ENCODE peak calls at places on chromosomes 3 and 15, in ten cellular contexts. M is NCI-H748 treated with DMSO at 0.1 percent for 48 hours; O is erythroblast; Q is lower lobe of right lung; R is SW 1271; J is NCI-H1092; S is NK-92 treated with Interleukin-12 subunit alpha and Interleukin-12 subunit beta, amount 100 ng/mL, for 24 hours; Z is activated CD4-positive, alpha-beta T cell treated with anti-CD3 and anti-CD28 coated beads for 48 hours; E is hepatic stellate cell; V is osteocyte. H is an unnamed sample.

GRCh38 chr3:72458365-72458764 is 389.9 kb downstream of the SHQ1 start:
- DNase-seq in Q (no peak), J (no peak), E (no peak), O (no peak), V (no peak), R (no peak), S (no peak), M (no peak), Z (no peak), H (no peak)

GRCh38 chr15:31870336-31871158 is 159.8 kb upstream of the CHRNA7 start:
- DNase-seq in O (peak), R (peak), V (peak), M (peak), Q (peak), S (peak), E (peak), Z (peak), J (peak), H (peak)

GRCh38 chr3:48084929-48085328 is 68.7 kb upstream of the MAP4 start:
- DNase-seq in M (no peak), J (no peak), Q (no peak), R (no peak), E (no peak), O (no peak), S (no peak), Z (no peak), V (no peak), H (no peak)

GRCh38 chr3:109921509-109921908 is 584.2 kb upstream of the DPPA4 start:
- DNase-seq in R (no peak), Z (no peak), E (no peak), M (no peak), Q (no peak), O (no peak), V (no peak), J (no peak), S (no peak), H (no peak)

GRCh38 chr15:68310811-68311463 is 33.4 kb downstream of the FEM1B start:
- DNase-seq in V (peak), R (no peak), E (no peak), Q (no peak), M (no peak), S (no peak), O (no peak), J (no peak), Z (no peak), H (no peak)

GRCh38 chr3:155193868-155194267 is 99.6 kb downstream of the STRIT1 start:
- DNase-seq in R (no peak), Z (no peak), S (no peak), M (no peak), J (no peak), E (no peak), O (no peak), Q (no peak), V (no peak), H (no peak)

GRCh38 chr3:46660543-46661523 is 32.6 kb downstream of the ALS2CL start:
- DNase-seq in O (no peak), R (no peak), Q (no peak), J (no peak), Z (no peak), E (peak), M (no peak), S (no peak), V (peak), H (no peak)

GRCh38 chr15:100131321-100132224 is 210.2 kb downstream of the ADAMTS17 start:
- DNase-seq in J (no peak), V (no peak), O (peak), M (no peak), Q (peak), R (no peak), E (peak), Z (peak), S (no peak), H (peak)

GRCh38 chr3:55654123-55654787 is 167.1 kb upstream of the WNT5A start:
- DNase-seq in V (no peak), J (no peak), O (no peak), M (no peak), Q (no peak), Z (no peak), S (no peak), R (no peak), E (no peak), H (peak)

GRCh38 chr3:31157028-31157694 is 262.7 kb upstream of the GADL1 start:
- DNase-seq in S (no peak), R (no peak), Z (no peak), M (no peak), O (no peak), E (no peak), V (no peak), Q (no peak), J (no peak), H (no peak)

GRCh38 chr3:189233225-189233858 is 61.6 kb downstream of the TPRG1 start:
- DNase-seq in V (no peak), J (peak), Z (peak), M (peak), O (peak), E (peak), S (peak), Q (peak), R (peak), H (peak)

GRCh38 chr15:75928680-75929608 is 25.3 kb downstream of the FBXO22 start:
- DNase-seq in M (no peak), V (no peak), R (peak), O (peak), Q (no peak), Z (peak), J (no peak), S (no peak), E (no peak), H (no peak)

GRCh38 chr3:82022836-82023235 is 261.4 kb upstream of the GBE1 start:
- DNase-seq in Q (no peak), S (no peak), J (no peak), M (no peak), O (no peak), E (no peak), V (no peak), Z (no peak), R (no peak), H (no peak)

GRCh38 chr15:40787344-40787841 is 17.6 kb downstream of the C15orf62 start:
- DNase-seq in E (no peak), Q (peak), V (no peak), J (no peak), Z (peak), M (peak), R (peak), O (no peak), S (no peak), H (peak)

GRCh38 chr3:101803152-101803782 is 24.3 kb downstream of the NXPE3 start:
- DNase-seq in J (peak), M (peak), R (peak), S (peak), Z (peak), Q (no peak), E (no peak), O (peak), V (no peak), H (peak)